ENCODE peak calls at places on chromosomes 4 and X, in six cellular contexts. One of them, this sample, is unnamed. For H3K4me1, the result is how much of the 10 kb centered on the place peaks cover.

GRCh38 chrX:155888139-155888538 is 7.0 kb downstream of the VAMP7 start:
- DNase-seq in HCT116: peak
- DNase-seq in H1: no peak
- DNase-seq in K562: no peak
- DNase-seq in HepG2: no peak
- DNase-seq in GM12878: no peak
- DNase-seq in this sample: no peak

GRCh38 chrX:40298569-40298968 is 200.8 kb upstream of the BCOR start:
- DNase-seq in K562: no peak
- DNase-seq in H1: no peak
- DNase-seq in GM12878: no peak
- DNase-seq in HCT116: no peak
- DNase-seq in HepG2: no peak
- DNase-seq in this sample: no peak

GRCh38 chr4:181046809-181047208 is 1196.4 kb upstream of the TENM3 start:
- DNase-seq in H1: no peak
- DNase-seq in K562: no peak
- DNase-seq in HepG2: no peak
- DNase-seq in HCT116: no peak
- DNase-seq in GM12878: no peak
- DNase-seq in this sample: no peak

GRCh38 chrX:54495814-54496516 is at the start of gene FGD1:
- DNase-seq in H1: peak
- DNase-seq in HCT116: no peak
- DNase-seq in K562: peak
- DNase-seq in GM12878: no peak
- DNase-seq in HepG2: no peak
- DNase-seq in this sample: peak

GRCh38 chr4:6875431-6875831 is 34.2 kb upstream of the TBC1D14 start:
- DNase-seq in HepG2: no peak
- DNase-seq in H1: no peak
- DNase-seq in HCT116: no peak
- DNase-seq in K562: no peak
- DNase-seq in GM12878: no peak
- DNase-seq in this sample: no peak

GRCh38 chr4:73725499-73725898 is 14.9 kb upstream of the CXCL8 start:
- DNase-seq in HCT116: no peak
- DNase-seq in K562: no peak
- DNase-seq in HepG2: no peak
- DNase-seq in H1: no peak
- DNase-seq in GM12878: no peak
- DNase-seq in this sample: no peak

GRCh38 chr4:189436207-189436606 is 504.5 kb upstream of the FRG1 start:
- DNase-seq in GM12878: no peak
- DNase-seq in HCT116: peak
- DNase-seq in HepG2: peak
- DNase-seq in K562: no peak
- DNase-seq in H1: peak
- DNase-seq in this sample: no peak

GRCh38 chr4:136562842-136563241 is 969.5 kb downstream of the PCDH18 start:
- DNase-seq in GM12878: no peak
- DNase-seq in HepG2: peak
- DNase-seq in H1: no peak
- DNase-seq in K562: no peak
- DNase-seq in HCT116: no peak
- DNase-seq in this sample: no peak

GRCh38 chr4:142345909-142346308 is 500.2 kb downstream of the INPP4B start:
- DNase-seq in HepG2: no peak
- DNase-seq in GM12878: no peak
- DNase-seq in HCT116: no peak
- DNase-seq in H1: no peak
- DNase-seq in K562: no peak
- DNase-seq in this sample: no peak

GRCh38 chrX:68912113-68912980 is 83.5 kb downstream of the EFNB1 start:
- DNase-seq in HepG2: no peak
- DNase-seq in HCT116: no peak
- DNase-seq in H1: peak
- DNase-seq in K562: no peak
- DNase-seq in GM12878: no peak
- DNase-seq in this sample: no peak

GRCh38 chr4:85142451-85142850 is 176.0 kb upstream of the WDFY3 start:
- DNase-seq in H1: no peak
- DNase-seq in K562: no peak
- DNase-seq in GM12878: no peak
- DNase-seq in HCT116: no peak
- DNase-seq in HepG2: no peak
- DNase-seq in this sample: no peak
- H3K4me1 ChIP-seq in H1: under half
- H3K4me1 ChIP-seq in K562: under half
- H3K4me1 ChIP-seq in GM12878: under half
- H3K4me1 ChIP-seq in HCT116: under half
- H3K4me1 ChIP-seq in HepG2: under half
- H3K4me1 ChIP-seq in this sample: under half

DNA sequence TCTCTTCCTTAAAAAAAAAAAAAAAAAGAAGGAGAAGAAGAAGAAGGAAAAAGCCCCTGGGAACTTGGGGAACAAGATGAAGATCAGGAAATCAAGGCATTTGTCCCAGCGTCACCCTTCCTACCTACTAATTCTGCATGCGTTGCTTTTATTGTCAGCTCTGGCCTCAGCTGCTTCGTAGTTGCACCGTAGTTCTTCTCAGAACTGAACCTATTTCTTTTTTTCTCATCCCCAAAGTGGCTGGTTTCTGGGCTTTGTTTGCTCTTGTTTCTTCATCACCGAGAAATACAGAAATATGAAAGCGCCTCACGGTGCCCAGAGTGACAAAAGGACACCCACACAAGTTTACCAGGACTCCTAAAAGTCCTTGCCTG is 891 bp downstream of the PRKG2 start:
- DNase-seq in H1: no peak
- DNase-seq in GM12878: no peak
- DNase-seq in HepG2: no peak
- DNase-seq in HCT116: no peak
- DNase-seq in K562: no peak
- DNase-seq in this sample: no peak
- H3K4me3 ChIP-seq in H1: peak
- H3K4me3 ChIP-seq in GM12878: no peak
- H3K4me3 ChIP-seq in HepG2: no peak
- H3K4me3 ChIP-seq in HCT116: no peak
- H3K4me3 ChIP-seq in K562: no peak
- H3K4me3 ChIP-seq in this sample: no peak

GRCh38 chr4:5444918-5445517 is 263.3 kb downstream of the EVC2 start:
- DNase-seq in HCT116: no peak
- DNase-seq in GM12878: no peak
- DNase-seq in HepG2: no peak
- DNase-seq in K562: no peak
- DNase-seq in H1: peak
- DNase-seq in this sample: no peak
- TF ChIP-seq ZNF274 in HCT116: no peak
- TF ChIP-seq ZNF274 in GM12878: no peak
- TF ChIP-seq ZNF274 in HepG2: no peak
- TF ChIP-seq ZNF274 in K562: no peak
- TF ChIP-seq ZNF274 in H1: no peak
- TF ChIP-seq ZNF274 in this sample: no peak

GRCh38 chr4:13903061-13903460 is 275.5 kb upstream of the BOD1L1 start:
- DNase-seq in K562: no peak
- DNase-seq in HepG2: no peak
- DNase-seq in H1: no peak
- DNase-seq in GM12878: no peak
- DNase-seq in HCT116: no peak
- DNase-seq in this sample: no peak
- H3K4me1 ChIP-seq in K562: under half
- H3K4me1 ChIP-seq in HepG2: under half
- H3K4me1 ChIP-seq in H1: under half
- H3K4me1 ChIP-seq in GM12878: under half
- H3K4me1 ChIP-seq in HCT116: under half
- H3K4me1 ChIP-seq in this sample: under half

This sample was measured in NT2/D1.